ENCODE peak calls at places on chromosome X, in seven cellular contexts. L is RCC 7860; N is NAMALWA; O is SK-N-DZ; P is endodermal cell; Q is activated T-helper 1 cell treated with anti-CD3 and anti-CD28 coated beads, Interleukin-12 subunit alpha, Interleukin-12 subunit beta, Interleukin-2, Interleukin-4 antibody, amounts not matched to agents 30 ng/mL and 10 ng/mL and 1 ng/mL, durations not matched to agents 14 hours and 24 hours and 36 hours; T is left colon. E is an unnamed sample.

GRCh38 chrX:122641826-122642225 is 542.3 kb upstream of the GRIA3 start:
- DNase-seq in L (no peak), Q (no peak), N (no peak), O (no peak), T (no peak), P (no peak), E (no peak)

GRCh38 chrX:534804-535203 is 95.8 kb upstream of the SHOX start:
- DNase-seq in L (no peak), P (no peak), Q (no peak), N (no peak), O (no peak), T (no peak), E (no peak)

GRCh38 chrX:45368705-45369104 is 168.0 kb upstream of the DIPK2B start:
- DNase-seq in Q (no peak), T (no peak), P (no peak), L (no peak), N (no peak), O (no peak), E (no peak)

GRCh38 chrX:103338663-103339062 is 8.6 kb downstream of the TCEAL7 start:
- DNase-seq in P (no peak), T (no peak), O (no peak), L (no peak), N (no peak), Q (no peak), E (no peak)

GRCh38 chrX:115178473-115178872 is 10.7 kb upstream of the RBMXL3 start:
- DNase-seq in P (no peak), O (no peak), T (no peak), L (no peak), N (no peak), Q (no peak), E (no peak)

GRCh38 chrX:153410888-153411254 is 401 bp upstream of the ZFP92 start:
- DNase-seq in Q (no peak), O (no peak), L (no peak), P (no peak), T (no peak), N (no peak), E (no peak)

GRCh38 chrX:48711929-48712505 is 15.5 kb downstream of the SUV39H1 start:
- DNase-seq in T (no peak), P (no peak), Q (no peak), L (no peak), O (no peak), N (no peak), E (no peak)

GRCh38 chrX:21691512-21692018 is 33.4 kb upstream of the KLHL34 start:
- DNase-seq in T (no peak), O (no peak), L (no peak), Q (no peak), P (no peak), N (no peak), E (no peak)

GRCh38 chrX:15206306-15206705 is 63.6 kb downstream of the ASB9 start:
- DNase-seq in T (no peak), P (no peak), N (no peak), O (no peak), L (no peak), Q (no peak), E (no peak)

GRCh38 chrX:53458082-53458481 is 23.9 kb upstream of the HSD17B10 start:
- DNase-seq in N (no peak), L (no peak), T (no peak), O (no peak), Q (no peak), P (no peak), E (no peak)

GRCh38 chrX:1466971-1467561 is 14.4 kb upstream of the ASMTL start:
- DNase-seq in Q (peak; percentile 55), T (peak; percentile 38), L (no peak), N (peak; percentile 76), P (peak; percentile 47), O (no peak), E (no peak)

GRCh38 chrX:10636337-10636736 is 16.0 kb upstream of the MID1 start:
- DNase-seq in L (peak; percentile 53), T (no peak), P (peak; percentile 70), Q (no peak), O (peak; percentile 38), N (peak; percentile 1), E (no peak)

GRCh38 chrX:24646745-24647182 is 383 bp downstream of the PCYT1B start:
- DNase-seq in O (no peak), N (no peak), T (no peak), L (no peak), Q (no peak), P (no peak), E (no peak)

GRCh38 chrX:37998586-37999267 is 7.6 kb upstream of the SYTL5 start:
- DNase-seq in P (no peak), L (peak; percentile 20), O (no peak), T (no peak), N (no peak), Q (no peak), E (no peak)

GRCh38 chrX:53080628-53081580 is 1.3 kb upstream of the TSPYL2 start:
- DNase-seq in Q (no peak), N (no peak), P (no peak), O (no peak), L (no peak), T (no peak), E (no peak)

GRCh38 chrX:67781132-67781531 is 237.3 kb downstream of the AR start:
- DNase-seq in T (no peak), Q (no peak), L (no peak), P (no peak), O (no peak), N (no peak), E (no peak)

GRCh38 chrX:66255359-66255967 is 91.4 kb downstream of the HEPH start:
- DNase-seq in N (no peak), Q (no peak), O (no peak), P (no peak), T (no peak), L (no peak), E (no peak)

GRCh38 chrX:102651242-102651967 is at the start of gene GPRASP1:
- DNase-seq in P (peak; percentile 83), O (no peak), Q (no peak), L (no peak), N (no peak), T (peak; percentile 59), E (peak; percentile 61)

GRCh38 chrX:78769933-78770332 is 22.4 kb downstream of the LPAR4 start:
- DNase-seq in T (no peak), O (no peak), Q (no peak), P (no peak), L (no peak), N (no peak), E (no peak)

GRCh38 chrX:10158279-10158939 is 1.6 kb downstream of the CLCN4 start:
- DNase-seq in O (peak; percentile 37), Q (no peak), T (no peak), N (no peak), L (no peak), P (peak; percentile 72), E (no peak)

GRCh38 chrX:22526339-22526738 is 253.6 kb downstream of the CBLL2 start:
- DNase-seq in L (peak; percentile 76), Q (no peak), P (no peak), N (peak; percentile 14), T (no peak), O (no peak), E (no peak)

GRCh38 chrX:109632906-109633504 is 8.0 kb upstream of the KCNE5 start:
- DNase-seq in L (no peak), O (no peak), N (peak; percentile 20), P (peak; percentile 61), T (no peak), Q (no peak), E (no peak)

GRCh38 chrX:130120321-130120731 is 10.0 kb upstream of the ELF4 start:
- DNase-seq in N (peak; percentile 54), T (no peak), P (peak; percentile 78), O (no peak), Q (no peak), L (no peak), E (no peak)

GRCh38 chrX:70452143-70452733 is 7.6 kb downstream of the DLG3 start:
- DNase-seq in Q (peak; percentile 26), N (peak; percentile 54), T (peak; percentile 53), P (peak; percentile 83), O (no peak), L (peak; percentile 19), E (peak; percentile 32)

GRCh38 chrX:258291-259040 is 22.7 kb upstream of the PLCXD1 start:
- DNase-seq in O (no peak), P (peak; percentile 32), T (no peak), L (no peak), N (no peak), Q (no peak), E (no peak)

GRCh38 chrX:74419861-74420193 is 1.5 kb upstream of the SLC16A2 start:
- DNase-seq in L (no peak), P (no peak), Q (no peak), N (no peak), T (no peak), O (peak; percentile 54), E (no peak)

GRCh38 chrX:78104447-78105176 is 564 bp downstream of the PGK1 start:
- DNase-seq in P (peak; percentile 49), N (peak; percentile 71), O (peak; percentile 13), Q (no peak), L (peak; percentile 26), T (peak; percentile 74), E (peak; percentile 10)

GRCh38 chrX:41419082-41419481 is 28.1 kb upstream of the NYX start:
- DNase-seq in T (no peak), P (no peak), O (no peak), L (no peak), N (no peak), Q (no peak), E (no peak)

GRCh38 chrX:148517191-148517590 is 16.8 kb downstream of the AFF2 start:
- DNase-seq in Q (no peak), P (no peak), O (no peak), N (no peak), L (peak; percentile 4), T (no peak), E (no peak)

GRCh38 chrX:134803551-134804183 is 145.4 kb upstream of the PLAC1 start:
- DNase-seq in T (no peak), P (no peak), L (no peak), Q (no peak), O (no peak), N (peak; percentile 43), E (peak; percentile 18)

E was measured in T follicular helper cell.